ENCODE peak calls at places on chromosomes 4 and X, in seven cellular contexts. One of them, this sample, is unnamed.

GRCh38 chrX:69538321-69538876 is 34.3 kb downstream of the NALF2 start:
- DNase-seq in uterus: peak
- DNase-seq in psoas muscle: peak
- DNase-seq in astrocyte of the spinal cord: peak
- DNase-seq in colonic mucosa: peak
- DNase-seq in naive thymus-derived CD4-positive, alpha-beta T cell: peak
- DNase-seq in AG04450: peak
- DNase-seq in this sample: peak

GRCh38 chr4:6777636-6778281 is 4.8 kb upstream of the KIAA0232 start:
- DNase-seq in AG04450: no peak
- DNase-seq in naive thymus-derived CD4-positive, alpha-beta T cell: no peak
- DNase-seq in uterus: no peak
- DNase-seq in psoas muscle: no peak
- DNase-seq in colonic mucosa: no peak
- DNase-seq in astrocyte of the spinal cord: no peak
- DNase-seq in this sample: no peak

GRCh38 chr4:182083681-182084410 is 159.4 kb upstream of the TENM3 start:
- DNase-seq in AG04450: no peak
- DNase-seq in astrocyte of the spinal cord: no peak
- DNase-seq in colonic mucosa: no peak
- DNase-seq in naive thymus-derived CD4-positive, alpha-beta T cell: no peak
- DNase-seq in psoas muscle: no peak
- DNase-seq in uterus: no peak
- DNase-seq in this sample: no peak

GRCh38 chr4:116824172-116824571 is 261.2 kb downstream of the TRAM1L1 start:
- DNase-seq in naive thymus-derived CD4-positive, alpha-beta T cell: no peak
- DNase-seq in uterus: no peak
- DNase-seq in psoas muscle: no peak
- DNase-seq in colonic mucosa: no peak
- DNase-seq in astrocyte of the spinal cord: no peak
- DNase-seq in AG04450: no peak
- DNase-seq in this sample: no peak

GRCh38 chr4:183821090-183821853 is 83.8 kb upstream of the STOX2 start:
- DNase-seq in colonic mucosa: no peak
- DNase-seq in astrocyte of the spinal cord: no peak
- DNase-seq in uterus: no peak
- DNase-seq in AG04450: no peak
- DNase-seq in psoas muscle: no peak
- DNase-seq in naive thymus-derived CD4-positive, alpha-beta T cell: no peak
- DNase-seq in this sample: no peak

GRCh38 chr4:172809998-172810397 is 358.6 kb upstream of the GALNT7 start:
- DNase-seq in psoas muscle: no peak
- DNase-seq in colonic mucosa: no peak
- DNase-seq in uterus: no peak
- DNase-seq in naive thymus-derived CD4-positive, alpha-beta T cell: no peak
- DNase-seq in AG04450: no peak
- DNase-seq in astrocyte of the spinal cord: no peak
- DNase-seq in this sample: no peak

GRCh38 chr4:152348670-152349069 is 187.2 kb downstream of the FBXW7 start:
- DNase-seq in astrocyte of the spinal cord: peak
- DNase-seq in psoas muscle: no peak
- DNase-seq in AG04450: no peak
- DNase-seq in uterus: no peak
- DNase-seq in naive thymus-derived CD4-positive, alpha-beta T cell: no peak
- DNase-seq in colonic mucosa: no peak
- DNase-seq in this sample: no peak

GRCh38 chr4:52659722-52660261 is 691 bp upstream of the USP46 start:
- DNase-seq in astrocyte of the spinal cord: peak
- DNase-seq in colonic mucosa: peak
- DNase-seq in AG04450: no peak
- DNase-seq in psoas muscle: peak
- DNase-seq in naive thymus-derived CD4-positive, alpha-beta T cell: peak
- DNase-seq in uterus: peak
- DNase-seq in this sample: peak

GRCh38 chr4:3572363-3572762 is 40.1 kb upstream of the LRPAP1 start:
- DNase-seq in naive thymus-derived CD4-positive, alpha-beta T cell: no peak
- DNase-seq in astrocyte of the spinal cord: no peak
- DNase-seq in psoas muscle: no peak
- DNase-seq in uterus: no peak
- DNase-seq in colonic mucosa: no peak
- DNase-seq in AG04450: no peak
- DNase-seq in this sample: no peak

GRCh38 chr4:108072300-108072699 is 82.6 kb downstream of the HADH start:
- DNase-seq in naive thymus-derived CD4-positive, alpha-beta T cell: no peak
- DNase-seq in colonic mucosa: peak
- DNase-seq in psoas muscle: no peak
- DNase-seq in AG04450: no peak
- DNase-seq in astrocyte of the spinal cord: no peak
- DNase-seq in uterus: no peak
- DNase-seq in this sample: no peak

GRCh38 chrX:94288325-94288724 is 614.3 kb downstream of the FAM133A start:
- DNase-seq in AG04450: no peak
- DNase-seq in uterus: no peak
- DNase-seq in psoas muscle: no peak
- DNase-seq in naive thymus-derived CD4-positive, alpha-beta T cell: no peak
- DNase-seq in astrocyte of the spinal cord: no peak
- DNase-seq in colonic mucosa: no peak
- DNase-seq in this sample: no peak

GRCh38 chrX:95764972-95765451 is 919.6 kb upstream of the DIAPH2 start:
- DNase-seq in uterus: no peak
- DNase-seq in naive thymus-derived CD4-positive, alpha-beta T cell: no peak
- DNase-seq in colonic mucosa: no peak
- DNase-seq in AG04450: no peak
- DNase-seq in psoas muscle: no peak
- DNase-seq in astrocyte of the spinal cord: peak
- DNase-seq in this sample: no peak

GRCh38 chr4:96649536-96649935 is 809.6 kb downstream of the PDHA2 start:
- DNase-seq in AG04450: no peak
- DNase-seq in colonic mucosa: no peak
- DNase-seq in astrocyte of the spinal cord: peak
- DNase-seq in psoas muscle: no peak
- DNase-seq in uterus: no peak
- DNase-seq in naive thymus-derived CD4-positive, alpha-beta T cell: no peak
- DNase-seq in this sample: no peak

GRCh38 chrX:124502144-124502543 is 155.8 kb downstream of the SH2D1A start:
- DNase-seq in uterus: no peak
- DNase-seq in colonic mucosa: no peak
- DNase-seq in astrocyte of the spinal cord: no peak
- DNase-seq in AG04450: no peak
- DNase-seq in naive thymus-derived CD4-positive, alpha-beta T cell: no peak
- DNase-seq in psoas muscle: no peak
- DNase-seq in this sample: no peak

GRCh38 chrX:82232679-82233078 is 1030.8 kb downstream of the SH3BGRL start:
- DNase-seq in psoas muscle: no peak
- DNase-seq in AG04450: no peak
- DNase-seq in colonic mucosa: no peak
- DNase-seq in naive thymus-derived CD4-positive, alpha-beta T cell: no peak
- DNase-seq in uterus: no peak
- DNase-seq in astrocyte of the spinal cord: no peak
- DNase-seq in this sample: no peak

DNA sequence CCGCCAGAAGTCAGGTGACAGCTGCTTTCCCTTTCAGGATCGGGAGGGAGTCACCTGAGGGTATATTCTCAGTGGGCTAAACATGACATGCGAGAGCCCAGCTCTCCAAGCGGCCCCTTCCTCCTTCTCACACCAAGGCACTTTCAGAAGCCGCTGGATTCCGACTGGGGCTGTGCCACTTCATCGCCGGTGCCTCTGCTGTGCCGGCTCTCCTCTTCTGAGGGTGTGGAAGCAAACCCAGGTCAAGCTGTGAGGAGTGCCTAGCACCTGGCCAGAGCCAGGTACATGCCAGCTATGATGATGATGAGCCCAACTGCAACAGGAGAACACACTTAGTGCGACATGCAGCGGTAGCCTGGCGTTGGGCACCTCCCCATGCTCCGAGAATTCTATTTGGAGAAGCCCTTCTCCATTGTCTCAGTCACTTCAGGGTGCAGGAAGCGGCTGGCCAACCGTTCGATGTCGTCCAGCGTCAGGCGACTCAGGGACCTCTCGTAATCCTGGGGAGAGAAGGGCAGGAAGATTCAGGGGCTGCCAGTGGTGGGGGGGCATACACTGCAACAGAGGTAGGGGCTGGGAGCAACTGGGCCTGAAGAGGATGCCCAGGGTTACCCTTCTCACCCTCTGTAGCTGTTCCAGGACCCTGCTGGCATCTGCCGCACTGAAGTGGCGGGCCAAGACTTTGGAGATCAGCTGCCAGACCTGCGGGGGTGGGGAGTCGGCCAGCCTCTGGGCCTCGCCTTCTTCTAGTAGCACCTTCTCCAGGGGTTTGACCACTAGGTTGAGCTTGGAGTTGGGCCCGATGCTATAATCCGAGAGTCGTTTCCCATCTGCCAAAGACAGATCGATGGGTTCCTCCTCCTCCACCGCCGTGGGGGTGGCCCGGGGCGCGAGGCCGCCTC is 1.0 kb downstream of the UBL4A start:
- DNase-seq in astrocyte of the spinal cord: no peak
- DNase-seq in colonic mucosa: peak
- DNase-seq in psoas muscle: no peak
- DNase-seq in uterus: no peak
- DNase-seq in AG04450: no peak
- DNase-seq in naive thymus-derived CD4-positive, alpha-beta T cell: no peak
- DNase-seq in this sample: peak
- H3K4me3 ChIP-seq in astrocyte of the spinal cord: peak
- H3K4me3 ChIP-seq in colonic mucosa: peak
- H3K4me3 ChIP-seq in psoas muscle: peak
- H3K4me3 ChIP-seq in uterus: peak
- H3K4me3 ChIP-seq in AG04450: peak
- H3K4me3 ChIP-seq in naive thymus-derived CD4-positive, alpha-beta T cell: peak
- H3K4me3 ChIP-seq in this sample: peak

DNA sequence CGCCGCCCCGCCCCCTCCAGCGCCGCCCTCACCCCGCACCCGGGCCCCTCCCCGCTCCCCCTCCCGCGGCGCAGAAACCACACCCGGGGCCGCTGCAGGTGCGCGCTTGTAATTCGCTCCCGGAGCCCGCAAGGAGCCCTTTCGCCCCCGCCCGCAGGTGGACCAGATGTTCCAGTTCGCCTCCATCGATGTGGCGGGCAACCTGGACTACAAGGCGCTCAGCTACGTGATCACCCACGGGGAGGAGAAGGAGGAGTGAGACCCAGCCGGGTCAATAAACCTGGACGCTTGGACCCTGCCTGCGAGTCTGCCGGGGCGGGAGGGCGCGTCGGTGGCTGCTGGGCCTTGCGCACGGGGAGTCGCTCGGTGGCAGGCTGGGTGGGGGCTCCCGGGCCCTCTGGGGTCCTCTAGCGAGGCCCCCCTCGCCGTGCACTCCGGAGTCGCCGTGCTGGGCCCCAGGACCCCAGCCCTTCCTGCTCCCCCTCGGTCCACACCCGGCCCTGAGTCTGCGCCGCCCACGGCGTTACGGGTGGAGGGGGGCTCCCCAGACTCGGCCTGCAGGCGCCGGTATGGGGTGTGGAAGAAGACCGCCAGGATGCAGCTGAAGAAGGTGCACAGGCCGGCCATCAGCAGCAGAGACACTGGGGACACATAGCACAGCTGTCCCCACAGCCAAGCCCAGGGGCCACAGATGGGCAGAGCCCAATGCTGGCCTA is 7.1 kb downstream of the SLC49A3 start:
- DNase-seq in naive thymus-derived CD4-positive, alpha-beta T cell: no peak
- DNase-seq in psoas muscle: no peak
- DNase-seq in AG04450: no peak
- DNase-seq in colonic mucosa: peak
- DNase-seq in uterus: no peak
- DNase-seq in astrocyte of the spinal cord: no peak
- DNase-seq in this sample: peak
- H3K4me3 ChIP-seq in naive thymus-derived CD4-positive, alpha-beta T cell: no peak
- H3K4me3 ChIP-seq in psoas muscle: no peak
- H3K4me3 ChIP-seq in AG04450: no peak
- H3K4me3 ChIP-seq in colonic mucosa: peak
- H3K4me3 ChIP-seq in uterus: no peak
- H3K4me3 ChIP-seq in astrocyte of the spinal cord: no peak
- H3K4me3 ChIP-seq in this sample: no peak

GRCh38 chrX:74536142-74537010 is 78.0 kb downstream of the RLIM start:
- DNase-seq in psoas muscle: peak
- DNase-seq in astrocyte of the spinal cord: peak
- DNase-seq in uterus: peak
- DNase-seq in colonic mucosa: peak
- DNase-seq in AG04450: peak
- DNase-seq in naive thymus-derived CD4-positive, alpha-beta T cell: no peak
- DNase-seq in this sample: peak

GRCh38 chrX:74535211-74535621 is 79.2 kb downstream of the RLIM start:
- DNase-seq in naive thymus-derived CD4-positive, alpha-beta T cell: no peak
- DNase-seq in AG04450: no peak
- DNase-seq in uterus: no peak
- DNase-seq in psoas muscle: no peak
- DNase-seq in colonic mucosa: peak
- DNase-seq in astrocyte of the spinal cord: peak
- DNase-seq in this sample: peak

GRCh38 chrX:74535633-74536141 is 78.7 kb downstream of the RLIM start:
- DNase-seq in AG04450: no peak
- DNase-seq in psoas muscle: peak
- DNase-seq in naive thymus-derived CD4-positive, alpha-beta T cell: no peak
- DNase-seq in colonic mucosa: peak
- DNase-seq in astrocyte of the spinal cord: peak
- DNase-seq in uterus: peak
- DNase-seq in this sample: peak

GRCh38 chrX:74534569-74535038 is 79.8 kb downstream of the RLIM start:
- DNase-seq in naive thymus-derived CD4-positive, alpha-beta T cell: no peak
- DNase-seq in astrocyte of the spinal cord: peak
- DNase-seq in AG04450: no peak
- DNase-seq in colonic mucosa: no peak
- DNase-seq in uterus: no peak
- DNase-seq in psoas muscle: no peak
- DNase-seq in this sample: no peak

DNA sequence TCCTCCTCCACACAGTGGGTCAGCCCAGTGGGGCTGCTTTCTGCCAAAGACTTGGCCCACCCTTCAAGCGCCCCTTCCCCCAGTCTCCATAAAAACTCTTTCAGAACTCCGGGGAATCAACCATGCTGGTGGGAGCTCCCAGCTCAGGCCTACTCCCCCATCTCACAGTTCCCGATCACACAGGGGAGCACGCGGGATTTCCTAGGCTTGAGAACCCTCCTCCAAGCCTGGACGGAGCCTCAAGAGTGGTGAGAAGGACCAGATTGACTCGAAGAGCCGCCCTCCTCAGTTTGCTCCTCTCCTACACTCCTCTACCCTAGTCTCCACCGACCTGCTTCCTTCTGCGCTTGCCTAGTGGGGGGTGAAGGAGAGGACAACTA is 77.4 kb downstream of the RLIM start:
- DNase-seq in uterus: peak
- DNase-seq in astrocyte of the spinal cord: peak
- DNase-seq in psoas muscle: no peak
- DNase-seq in colonic mucosa: no peak
- DNase-seq in AG04450: no peak
- DNase-seq in naive thymus-derived CD4-positive, alpha-beta T cell: no peak
- DNase-seq in this sample: peak
- H3K4me3 ChIP-seq in uterus: peak
- H3K4me3 ChIP-seq in astrocyte of the spinal cord: peak
- H3K4me3 ChIP-seq in psoas muscle: peak
- H3K4me3 ChIP-seq in colonic mucosa: peak
- H3K4me3 ChIP-seq in AG04450: peak
- H3K4me3 ChIP-seq in naive thymus-derived CD4-positive, alpha-beta T cell: peak
- H3K4me3 ChIP-seq in this sample: no peak

DNA sequence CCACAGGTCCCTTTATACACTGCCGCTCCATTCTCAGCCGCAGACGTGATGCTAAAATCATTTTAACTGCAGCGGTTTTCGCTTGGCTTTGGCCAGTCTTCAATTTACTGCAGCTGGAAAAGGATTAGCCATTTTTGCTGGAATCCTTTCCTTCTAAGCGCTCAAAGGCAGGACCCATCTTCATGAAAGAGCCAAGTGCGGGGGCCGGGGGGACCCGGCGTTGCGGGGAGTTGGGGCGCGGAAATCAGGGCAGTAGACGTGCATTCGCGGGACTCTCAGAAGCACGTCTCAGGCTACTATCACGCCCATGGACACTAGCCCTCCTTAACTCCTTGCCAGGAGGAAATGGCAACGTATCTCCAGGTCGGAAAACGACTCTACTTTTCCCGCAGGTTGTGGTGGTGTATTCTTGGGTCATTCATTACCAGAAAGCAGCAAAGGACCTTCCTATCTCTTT is 1.7 kb upstream of the PCDH10 start:
- DNase-seq in astrocyte of the spinal cord: no peak
- DNase-seq in psoas muscle: no peak
- DNase-seq in uterus: no peak
- DNase-seq in colonic mucosa: no peak
- DNase-seq in naive thymus-derived CD4-positive, alpha-beta T cell: no peak
- DNase-seq in AG04450: no peak
- DNase-seq in this sample: no peak
- H3K4me3 ChIP-seq in astrocyte of the spinal cord: peak
- H3K4me3 ChIP-seq in psoas muscle: peak
- H3K4me3 ChIP-seq in uterus: peak
- H3K4me3 ChIP-seq in colonic mucosa: no peak
- H3K4me3 ChIP-seq in naive thymus-derived CD4-positive, alpha-beta T cell: no peak
- H3K4me3 ChIP-seq in AG04450: peak
- H3K4me3 ChIP-seq in this sample: no peak

This sample was measured in body of pancreas.